ENCODE peak calls at places on chromosomes 6 and 20, in ten cellular contexts. S is NCI-H774; W is HT1080; A is occipital lobe; G is GM12865; K is activated T-cell treated with anti-CD3 and anti-CD28 coated beads, Interleukin-2, amount 50 U/mL, for 24 hours; P is spleen; V is EH; J is CD4-positive, alpha-beta memory T cell; L is psoas muscle. Q is an unnamed sample.

GRCh38 chr6:84652356-84653026 is 111.9 kb downstream of the TBX18 start:
- DNase-seq in S (no peak), W (peak), A (no peak), G (no peak), K (no peak), P (no peak), V (peak), J (no peak), L (no peak), Q (peak)

GRCh38 chr6:155638200-155638599 is 182.6 kb upstream of the NOX3 start:
- DNase-seq in S (no peak), W (no peak), A (no peak), G (no peak), K (no peak), P (no peak), V (no peak), J (no peak), L (no peak), Q (peak)

GRCh38 chr6:144349690-144350132 is 64.6 kb downstream of the UTRN start:
- DNase-seq in S (no peak), W (peak), A (no peak), G (peak), K (no peak), P (no peak), V (peak), J (no peak), L (no peak), Q (peak)

GRCh38 chr6:106974999-106975698 is 620 bp upstream of the CD24 start:
- DNase-seq in S (peak), W (peak), A (no peak), G (peak), K (peak), P (peak), V (peak), J (no peak), L (peak), Q (peak)

GRCh38 chr6:18269717-18270116 is 5.4 kb upstream of the DEK start:
- DNase-seq in S (no peak), W (no peak), A (no peak), G (no peak), K (no peak), P (no peak), V (no peak), J (no peak), L (no peak), Q (no peak)

GRCh38 chr6:3797231-3798200 is 46.0 kb upstream of the PXDC1 start:
- DNase-seq in S (no peak), W (peak), A (no peak), G (no peak), K (no peak), P (no peak), V (peak), J (no peak), L (no peak), Q (peak)

GRCh38 chr6:23692184-23692583 is 433.8 kb upstream of the NRSN1 start:
- DNase-seq in S (no peak), W (no peak), A (no peak), G (no peak), K (no peak), P (no peak), V (no peak), J (no peak), L (no peak), Q (no peak)

GRCh38 chr6:127554435-127555006 is 22.5 kb upstream of the C6orf58 start:
- DNase-seq in S (peak), W (peak), A (no peak), G (peak), K (no peak), P (no peak), V (peak), J (no peak), L (no peak), Q (peak)

GRCh38 chr6:401239-401993 is 9.9 kb downstream of the IRF4 start:
- DNase-seq in S (no peak), W (no peak), A (no peak), G (peak), K (no peak), P (no peak), V (no peak), J (no peak), L (no peak), Q (no peak)

GRCh38 chr6:43383021-43383667 is 13.7 kb upstream of the ZNF318 start:
- DNase-seq in S (no peak), W (peak), A (no peak), G (no peak), K (no peak), P (no peak), V (peak), J (no peak), L (no peak), Q (peak)

GRCh38 chr20:311603-312002 is 13.7 kb upstream of the SOX12 start:
- DNase-seq in S (no peak), W (no peak), A (no peak), G (no peak), K (no peak), P (no peak), V (no peak), J (no peak), L (no peak), Q (no peak)

GRCh38 chr6:145006914-145007313 is 721.8 kb downstream of the UTRN start:
- DNase-seq in S (no peak), W (no peak), A (no peak), G (no peak), K (no peak), P (no peak), V (no peak), J (no peak), L (no peak), Q (no peak)

GRCh38 chr20:20456736-20457135 is 88.8 kb downstream of the INSM1 start:
- DNase-seq in S (no peak), W (no peak), A (no peak), G (no peak), K (no peak), P (no peak), V (no peak), J (no peak), L (no peak), Q (no peak)